ENCODE peak calls at places on chromosome 13, in seven cellular contexts. W is stimulated activated CD8-positive, alpha-beta memory T cell treated with anti-CD3 and anti-CD28 coated beads, Interleukin-4, amount 100 ng/mL, for 24 hours; D is DMS153; E is NCI-H345; K is hypothalamus; A is ascending aorta; J is stimulated activated CD4-positive, alpha-beta T cell treated with anti-CD3 and anti-CD28 coated beads, Interleukin-4, amount 100 ng/mL, for 4 hours. F is an unnamed sample.

GRCh38 chr13:79492313-79492798 is 11.4 kb downstream of the NDFIP2 start:
- DNase-seq in K (no peak), E (no peak), D (no peak), A (no peak), J (peak; percentile 31), W (no peak), F (no peak)

GRCh38 chr13:32135655-32136054 is 104.1 kb downstream of the FRY start:
- DNase-seq in J (no peak), D (no peak), E (no peak), K (no peak), W (no peak), A (no peak), F (no peak)

GRCh38 chr13:96020941-96021340 is 32.3 kb downstream of the UGGT2 start:
- DNase-seq in E (no peak), D (peak; percentile 4), J (no peak), K (no peak), W (no peak), A (no peak), F (no peak)

GRCh38 chr13:56900549-56901279 is 240.0 kb upstream of the PRR20A start:
- DNase-seq in W (no peak), E (no peak), D (no peak), J (no peak), K (no peak), A (no peak), F (no peak)

GRCh38 chr13:40377783-40378182 is 288.7 kb downstream of the FOXO1 start:
- DNase-seq in W (peak; percentile 24), D (no peak), E (no peak), J (peak; percentile 54), A (no peak), K (no peak), F (no peak)

GRCh38 chr13:34347784-34348573 is 530.0 kb downstream of the RFC3 start:
- DNase-seq in K (no peak), D (peak; percentile 88), W (no peak), E (peak; percentile 21), A (no peak), J (no peak), F (no peak)

GRCh38 chr13:114140909-114141255 is 8.5 kb upstream of the RASA3 start:
- DNase-seq in K (no peak), J (no peak), W (no peak), A (no peak), D (no peak), E (no peak), F (no peak)

GRCh38 chr13:39269411-39269810 is 231.2 kb downstream of the NHLRC3 start:
- DNase-seq in E (no peak), K (no peak), D (no peak), J (no peak), A (no peak), W (no peak), F (no peak)

GRCh38 chr13:97295279-97296182 is 73.4 kb downstream of the MBNL2 start:
- DNase-seq in K (no peak), A (no peak), D (peak; percentile 64), J (no peak), E (no peak), W (no peak), F (no peak)

GRCh38 chr13:23848639-23849282 is 40.4 kb downstream of the MIPEP start:
- DNase-seq in K (no peak), A (no peak), W (no peak), J (no peak), E (no peak), D (no peak), F (peak; percentile 2)

GRCh38 chr13:111143875-111144540 is 28.9 kb downstream of the ARHGEF7 start:
- DNase-seq in A (no peak), K (no peak), D (no peak), E (no peak), J (no peak), W (no peak), F (no peak)

GRCh38 chr13:110546933-110547332 is 14.6 kb downstream of the RAB20 start:
- DNase-seq in K (no peak), A (peak; percentile 86), W (no peak), E (no peak), J (no peak), D (no peak), F (no peak)

GRCh38 chr13:27130223-27131015 is 41.2 kb downstream of the USP12 start:
- DNase-seq in J (no peak), K (no peak), W (no peak), A (no peak), D (no peak), E (no peak), F (no peak)

GRCh38 chr13:32316476-32316875 is 1.2 kb downstream of the BRCA2 start:
- DNase-seq in D (no peak), J (no peak), A (no peak), E (no peak), K (no peak), W (no peak), F (no peak)

GRCh38 chr13:107421028-107421427 is 794.3 kb downstream of the LIG4 start:
- DNase-seq in K (no peak), W (no peak), A (no peak), E (no peak), D (no peak), J (no peak), F (no peak)

GRCh38 chr13:40383922-40384321 is 282.5 kb downstream of the FOXO1 start:
- DNase-seq in A (no peak), W (no peak), J (no peak), E (no peak), K (no peak), D (no peak), F (no peak)

GRCh38 chr13:98842858-98843481 is 90.5 kb upstream of the SLC15A1 start:
- DNase-seq in D (peak; percentile 60), W (peak; percentile 52), E (peak; percentile 81), K (no peak), A (no peak), J (peak; percentile 51), F (peak; percentile 92)

GRCh38 chr13:40484981-40485380 is 181.5 kb downstream of the FOXO1 start:
- DNase-seq in W (no peak), A (no peak), K (no peak), D (no peak), E (no peak), J (no peak), F (peak; percentile 39)

GRCh38 chr13:50127017-50127725 is 111.9 kb downstream of the KCNRG start:
- DNase-seq in W (peak; percentile 44), A (peak; percentile 69), K (no peak), D (no peak), E (no peak), J (peak; percentile 78), F (no peak)

F was measured in DMS79 treated with DMSO at 0.1 percent for 48 hours.